ENCODE peak calls at places on chromosomes 12 and 14, in nine cellular contexts. W, P, S, M, G, Z, K, E and Q are unnamed samples.

GRCh38 chr14:23610815-23611289 is 25.3 kb upstream of the DHRS2 start:
- DNase-seq in W (no peak), P (no peak), S (no peak), M (no peak), G (no peak), Z (no peak), K (no peak), E (no peak), Q (no peak)

GRCh38 chr12:22271036-22271435 is 63.5 kb downstream of the ST8SIA1 start:
- DNase-seq in W (no peak), P (no peak), S (no peak), M (no peak), G (peak; percentile 70), Z (peak; percentile 62), K (no peak), E (no peak), Q (no peak)

GRCh38 chr14:62097824-62098223 is 335.6 kb downstream of the SNAPC1 start:
- DNase-seq in W (no peak), P (no peak), S (no peak), M (no peak), G (no peak), Z (no peak), K (no peak), E (no peak), Q (no peak)

GRCh38 chr12:124737040-124737419 is 126.6 kb downstream of the SCARB1 start:
- DNase-seq in W (no peak), P (no peak), S (no peak), M (no peak), G (no peak), Z (no peak), K (no peak), E (no peak), Q (no peak)

GRCh38 chr14:68819260-68819691 is 26.4 kb upstream of the ZFP36L1 start:
- DNase-seq in W (no peak), P (no peak), S (peak; percentile 78), M (no peak), G (peak; percentile 18), Z (no peak), K (no peak), E (no peak), Q (peak; percentile 67)

GRCh38 chr12:115470526-115470925 is 786.6 kb upstream of the TBX3 start:
- DNase-seq in W (no peak), P (no peak), S (no peak), M (no peak), G (no peak), Z (no peak), K (no peak), E (no peak), Q (no peak)

GRCh38 chr14:20976291-20976690 is 13.5 kb upstream of the METTL17 start:
- DNase-seq in W (no peak), P (no peak), S (no peak), M (no peak), G (no peak), Z (no peak), K (no peak), E (no peak), Q (no peak)

GRCh38 chr12:41932470-41932991 is 212.1 kb downstream of the GXYLT1 start:
- DNase-seq in W (peak; percentile 92), P (peak; percentile 89), S (peak; percentile 84), M (peak; percentile 16), G (no peak), Z (no peak), K (peak; percentile 82), E (peak; percentile 76), Q (peak; percentile 36)

GRCh38 chr14:98775892-98776291 is 496.1 kb downstream of the BCL11B start:
- DNase-seq in W (no peak), P (no peak), S (no peak), M (no peak), G (no peak), Z (no peak), K (no peak), E (no peak), Q (no peak)

GRCh38 chr14:81388236-81388801 is 11.8 kb downstream of the STON2 start:
- DNase-seq in W (no peak), P (no peak), S (no peak), M (no peak), G (no peak), Z (no peak), K (no peak), E (no peak), Q (no peak)

GRCh38 chr12:124437121-124437520 is 130.3 kb downstream of the NCOR2 start:
- DNase-seq in W (no peak), P (no peak), S (no peak), M (no peak), G (no peak), Z (no peak), K (no peak), E (no peak), Q (no peak)

GRCh38 chr12:54428050-54429013 is 9.3 kb upstream of the ITGA5 start:
- DNase-seq in W (no peak), P (no peak), S (no peak), M (peak; percentile 79), G (peak; percentile 77), Z (no peak), K (no peak), E (no peak), Q (no peak)

GRCh38 chr14:70601162-70601561 is 707 bp upstream of the MED6 start:
- DNase-seq in W (no peak), P (no peak), S (no peak), M (no peak), G (no peak), Z (no peak), K (no peak), E (no peak), Q (no peak)
- H3K4me3 ChIP-seq in W (peak overlapping the region; percentile 66), P (peak overlapping the region; percentile 64), S (peak overlapping the region; percentile 76), M (peak overlapping the region; percentile 74), G (peak overlapping the region; percentile 59), Z (peak overlapping the region; percentile 61), K (peak overlapping the region; percentile 64), E (peak overlapping the region; percentile 80), Q (peak overlapping the region; percentile 87)

DNA sequence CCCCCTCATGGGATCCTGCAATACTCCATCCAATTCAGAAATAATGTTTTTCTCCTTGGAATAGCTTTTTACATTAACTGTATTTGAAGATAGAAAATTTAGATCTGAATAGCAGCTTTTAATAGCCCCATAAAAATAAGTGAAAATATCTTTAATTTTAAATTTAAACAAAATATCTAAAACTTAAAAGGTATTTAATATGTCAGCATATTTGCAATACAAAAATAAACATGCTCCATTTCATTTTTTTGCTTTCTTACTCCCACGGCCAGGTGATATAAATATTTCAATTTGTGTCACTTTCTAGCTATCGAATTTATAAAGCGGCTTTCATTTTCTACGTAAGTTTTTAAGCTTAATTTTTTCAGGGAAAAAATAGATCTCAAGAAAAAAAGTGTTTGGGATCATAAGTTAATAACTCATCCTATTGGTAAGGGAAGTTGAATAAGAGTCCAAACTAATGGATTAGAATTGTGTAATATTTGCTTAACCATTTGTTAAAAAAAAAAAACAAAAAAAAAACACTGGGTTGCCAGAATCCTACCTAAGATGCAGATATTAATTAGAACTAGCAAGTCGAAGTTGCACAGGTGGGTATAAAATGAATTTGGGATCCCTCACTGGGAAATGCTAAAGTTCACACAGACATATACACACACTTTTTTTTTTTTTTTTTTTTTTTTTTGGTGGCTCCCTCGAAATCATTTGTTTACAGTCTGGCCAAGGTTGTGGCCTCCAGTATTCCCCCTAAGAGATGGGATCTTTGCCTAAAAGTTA is 47.6 kb downstream of the PPP2R5C start:
- DNase-seq in W (no peak), P (no peak), S (no peak), M (no peak), G (no peak), Z (no peak), K (no peak), E (no peak), Q (no peak)
- H3K4me3 ChIP-seq in W (peak overlapping the region; percentile 65), P (peak overlapping the region; percentile 67), S (peak overlapping the region; percentile 56), M (peak overlapping the region; percentile 73), G (peak overlapping the region; percentile 68), Z (peak overlapping the region; percentile 67), K (peak overlapping the region; percentile 66), E (peak overlapping the region; percentile 82), Q (peak overlapping the region; percentile 40)

DNA sequence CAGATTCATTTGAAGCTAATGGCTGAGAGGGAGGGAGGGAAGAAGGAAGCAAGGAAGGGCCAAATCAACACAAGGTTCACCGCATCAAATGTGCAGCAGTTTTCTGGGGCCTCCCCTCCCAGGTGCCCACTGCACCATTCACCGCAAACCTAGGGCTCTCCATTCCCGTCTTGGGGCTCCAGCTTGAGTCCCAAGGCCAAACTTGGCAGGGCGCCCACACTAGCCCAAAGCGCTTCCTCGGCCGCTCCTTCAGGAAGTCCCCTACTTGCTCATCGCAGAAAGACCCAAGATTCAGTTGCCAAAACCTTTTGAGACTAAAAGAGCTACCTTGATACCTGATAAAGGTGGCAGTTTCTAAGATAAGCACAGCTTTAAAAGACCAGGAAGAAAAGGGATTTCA is 140.5 kb upstream of the FKBP4 start:
- DNase-seq in W (no peak), P (no peak), S (no peak), M (no peak), G (no peak), Z (no peak), K (no peak), E (no peak), Q (no peak)
- H3K4me3 ChIP-seq in W (no peak overlapping the region), P (no peak overlapping the region), S (no peak overlapping the region), M (no peak overlapping the region), G (no peak overlapping the region), Z (no peak overlapping the region), K (no peak overlapping the region), E (no peak overlapping the region), Q (no peak overlapping the region)

GRCh38 chr14:65302571-65303184 is 109.9 kb upstream of the FUT8 start:
- DNase-seq in W (no peak), P (no peak), S (no peak), M (no peak), G (no peak), Z (no peak), K (peak; percentile 45), E (no peak), Q (peak; percentile 39)

GRCh38 chr14:65303902-65304222 is 108.7 kb upstream of the FUT8 start:
- DNase-seq in W (no peak), P (no peak), S (no peak), M (no peak), G (no peak), Z (no peak), K (no peak), E (no peak), Q (no peak)

GRCh38 chr14:65303185-65303901 is 109.2 kb upstream of the FUT8 start:
- DNase-seq in W (no peak), P (no peak), S (no peak), M (no peak), G (no peak), Z (no peak), K (no peak), E (no peak), Q (peak; percentile 30)

GRCh38 chr14:65304963-65305362 is 107.6 kb upstream of the FUT8 start:
- DNase-seq in W (no peak), P (no peak), S (no peak), M (no peak), G (no peak), Z (no peak), K (no peak), E (no peak), Q (no peak)

GRCh38 chr14:65304239-65304638 is 108.3 kb upstream of the FUT8 start:
- DNase-seq in W (no peak), P (no peak), S (no peak), M (no peak), G (no peak), Z (no peak), K (no peak), E (no peak), Q (no peak)
- H3K4me3 ChIP-seq in W (no peak overlapping the region), P (no peak overlapping the region), S (no peak overlapping the region), M (no peak overlapping the region), G (no peak overlapping the region), Z (no peak overlapping the region), K (no peak overlapping the region), E (no peak overlapping the region), Q (no peak overlapping the region)